ENCODE peak calls at places on chromosomes 7 and 10, in ten cellular contexts. W is NT2/D1, N is uterus, V is PC-3, S is stomach, J is ascending aorta, T is GM12878, Y is upper lobe of right lung, U is HCT116, L is Panc1. X is an unnamed sample.
A peak's percentile ranks its signal among the peaks of the same experiment; 100 is the strongest.

GRCh38 chr7:157250605-157251228 is 86.1 kb upstream of the DNAJB6 start:
- DNase-seq in W (peak; percentile 77), N (no peak), V (peak; percentile 82), S (no peak), J (no peak), T (no peak), Y (no peak), U (peak; percentile 53), L (peak; percentile 60), X (peak; percentile 66)

GRCh38 chr10:124611738-124612137 is 132.4 kb downstream of the FAM53B start:
- DNase-seq in W (no peak), N (no peak), V (no peak), S (peak; percentile 34), J (no peak), T (no peak), Y (no peak), U (no peak), L (no peak), X (no peak)

GRCh38 chr7:947391-948210 is 6.9 kb downstream of the ADAP1 start:
- DNase-seq in W (no peak), N (no peak), V (no peak), S (no peak), J (no peak), T (no peak), Y (peak; percentile 63), U (no peak), L (no peak), X (no peak)

GRCh38 chr7:16785316-16785715 is 19.5 kb downstream of the AGR2 start:
- DNase-seq in W (no peak), N (no peak), V (no peak), S (no peak), J (no peak), T (no peak), Y (no peak), U (no peak), L (no peak), X (no peak)

GRCh38 chr10:126222736-126223511 is 165.4 kb downstream of the ADAM12 start:
- DNase-seq in W (no peak), N (no peak), V (no peak), S (no peak), J (no peak), T (no peak), Y (no peak), U (no peak), L (no peak), X (no peak)

GRCh38 chr10:44393051-44393630 is 8.2 kb upstream of the CXCL12 start:
- DNase-seq in W (no peak), N (peak; percentile 43), V (no peak), S (no peak), J (no peak), T (no peak), Y (peak; percentile 19), U (no peak), L (no peak), X (no peak)

GRCh38 chr10:70621497-70622078 is 19.0 kb upstream of the PRF1 start:
- DNase-seq in W (no peak), N (no peak), V (no peak), S (no peak), J (no peak), T (no peak), Y (no peak), U (no peak), L (no peak), X (no peak)

GRCh38 chr10:64271983-64272382 is 750.8 kb downstream of the REEP3 start:
- DNase-seq in W (no peak), N (no peak), V (peak; percentile 24), S (no peak), J (no peak), T (no peak), Y (no peak), U (no peak), L (no peak), X (no peak)

GRCh38 chr7:133948588-133948987 is 178.6 kb upstream of the LRGUK start:
- DNase-seq in W (no peak), N (no peak), V (no peak), S (no peak), J (no peak), T (no peak), Y (no peak), U (no peak), L (no peak), X (no peak)

DNA sequence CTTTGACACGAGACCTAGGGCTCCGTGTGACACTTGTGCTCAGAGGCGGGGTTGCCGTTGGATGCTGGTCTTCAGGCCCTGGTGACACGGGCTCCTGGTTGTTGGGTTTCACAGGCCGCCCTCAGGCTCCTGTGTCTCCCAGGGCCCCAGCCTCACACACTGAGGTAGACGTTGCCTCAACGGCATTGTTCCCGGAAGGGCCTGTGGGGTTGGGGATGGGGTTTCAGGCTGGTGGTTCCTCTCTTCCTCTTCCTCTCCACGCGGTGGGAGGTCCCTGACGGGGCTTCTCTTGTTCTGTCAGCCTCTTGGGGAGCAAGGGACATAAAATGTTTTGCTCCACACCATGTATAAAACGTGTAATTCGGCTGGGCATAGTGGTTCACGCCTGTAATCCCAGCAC is 125.1 kb downstream of the TRRAP start:
- DNase-seq in W (no peak), N (no peak), V (no peak), S (no peak), J (no peak), T (no peak), Y (no peak), U (no peak), L (no peak), X (no peak)
- H3K4me3 ChIP-seq in W (no peak overlapping the region), N (no peak overlapping the region), V (no peak overlapping the region), S (no peak overlapping the region), J (no peak overlapping the region), T (no peak overlapping the region), Y (no peak overlapping the region), U (no peak overlapping the region), L (no peak overlapping the region), X (no peak overlapping the region)

DNA sequence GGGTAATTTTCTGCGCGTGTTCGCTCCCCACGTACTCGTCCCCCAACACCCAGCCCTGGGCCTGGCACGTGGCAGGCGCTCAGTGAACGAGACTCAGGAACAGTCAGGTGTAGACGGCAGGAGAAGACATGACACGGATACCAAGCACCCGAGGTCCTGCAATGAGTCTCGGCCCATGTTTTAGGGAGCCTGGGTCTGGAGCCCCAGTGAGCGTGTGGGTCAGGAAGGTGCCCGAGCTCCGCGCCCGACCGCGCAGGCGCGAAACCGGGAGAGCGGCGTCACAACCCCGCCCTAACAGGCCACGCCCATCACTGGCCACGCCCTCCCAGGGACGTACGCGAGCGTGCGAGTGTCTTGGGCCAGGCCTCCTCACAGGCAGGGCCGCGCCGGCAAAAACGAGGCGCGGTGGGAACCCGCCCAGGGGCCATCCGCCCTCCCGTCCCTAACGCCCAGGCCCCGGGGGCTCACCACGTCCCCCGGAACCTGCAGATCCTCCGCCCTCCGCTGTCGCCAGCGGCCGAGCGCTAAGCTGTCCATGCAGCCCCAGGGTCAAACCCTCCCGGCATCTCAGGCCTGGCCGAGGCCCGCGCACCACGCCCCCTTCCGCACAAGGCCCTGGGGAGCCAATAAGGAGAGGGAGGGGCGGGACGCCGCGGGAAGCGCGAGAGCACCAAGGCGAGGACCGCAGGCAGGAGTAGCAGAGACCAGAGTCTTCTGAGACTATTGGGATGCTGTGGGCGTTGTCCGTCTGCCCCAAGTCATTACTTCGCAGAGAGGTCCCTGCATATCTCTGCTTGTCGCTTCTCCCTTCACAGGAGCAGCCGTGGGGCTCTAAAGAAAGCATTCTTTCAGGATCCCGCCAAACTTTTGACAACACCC is at the start of gene C10orf143:
- DNase-seq in W (peak; percentile 88), N (peak; percentile 99), V (peak; percentile 90), S (peak; percentile 98), J (peak; percentile 95), T (peak; percentile 89), Y (peak; percentile 100), U (peak; percentile 79), L (peak; percentile 90), X (peak; percentile 97)
- H3K27me3 ChIP-seq in W (no peaks in the 10 kb centered on the region), N (no peaks in the 10 kb centered on the region), V (no peaks in the 10 kb centered on the region), S (no peaks in the 10 kb centered on the region), J (no peaks in the 10 kb centered on the region), T (no peaks in the 10 kb centered on the region), Y (no peaks in the 10 kb centered on the region), U (no peaks in the 10 kb centered on the region), L (no peaks in the 10 kb centered on the region), X (no peaks in the 10 kb centered on the region)

GRCh38 chr7:6419310-6419773 is 28.4 kb downstream of the DAGLB start:
- DNase-seq in W (no peak), N (no peak), V (no peak), S (no peak), J (no peak), T (no peak), Y (no peak), U (no peak), L (no peak), X (no peak)

GRCh38 chr7:6422926-6423632 is 24.7 kb downstream of the DAGLB start:
- DNase-seq in W (no peak), N (no peak), V (no peak), S (peak; percentile 41), J (no peak), T (no peak), Y (peak; percentile 78), U (no peak), L (no peak), X (no peak)

GRCh38 chr7:6422095-6422494 is 25.7 kb downstream of the DAGLB start:
- DNase-seq in W (no peak), N (no peak), V (no peak), S (no peak), J (no peak), T (no peak), Y (no peak), U (no peak), L (no peak), X (no peak)

GRCh38 chr7:6417408-6417807 is 30.3 kb downstream of the DAGLB start:
- DNase-seq in W (no peak), N (no peak), V (no peak), S (no peak), J (no peak), T (no peak), Y (no peak), U (no peak), L (no peak), X (no peak)

DNA sequence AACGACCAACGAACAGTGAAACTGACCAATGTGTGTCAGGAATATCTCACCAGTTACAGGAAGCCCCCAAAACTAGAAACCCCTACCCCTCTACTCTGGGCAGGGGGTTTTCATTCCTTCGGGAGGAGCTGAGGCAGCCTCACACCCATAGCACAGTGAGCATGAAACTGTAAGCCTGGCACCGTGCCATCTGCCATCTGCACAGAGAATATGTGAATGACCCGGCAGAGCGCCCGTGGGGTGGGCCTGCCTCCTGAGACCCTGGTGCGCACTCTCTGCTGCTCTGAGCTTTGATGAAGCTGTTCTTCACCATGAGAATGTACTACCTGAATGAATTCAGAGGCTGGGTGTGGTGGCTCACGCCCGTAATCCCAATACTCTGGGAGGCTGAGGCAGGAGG is 27.1 kb downstream of the DAGLB start:
- DNase-seq in W (no peak), N (no peak), V (no peak), S (no peak), J (no peak), T (no peak), Y (no peak), U (no peak), L (no peak), X (no peak)
- H3K36me3 ChIP-seq in W (peaks cover 80% of the 10 kb centered on the region), N (no peaks in the 10 kb centered on the region), V (peaks cover 14% of the 10 kb centered on the region), S (peaks cover 87% of the 10 kb centered on the region), J (peaks cover 60% of the 10 kb centered on the region), T (no peaks in the 10 kb centered on the region), Y (peaks cover 67% of the 10 kb centered on the region), U (peaks cover 21% of the 10 kb centered on the region), L (peaks cover 2% of the 10 kb centered on the region), X (peaks cover 3% of the 10 kb centered on the region)

DNA sequence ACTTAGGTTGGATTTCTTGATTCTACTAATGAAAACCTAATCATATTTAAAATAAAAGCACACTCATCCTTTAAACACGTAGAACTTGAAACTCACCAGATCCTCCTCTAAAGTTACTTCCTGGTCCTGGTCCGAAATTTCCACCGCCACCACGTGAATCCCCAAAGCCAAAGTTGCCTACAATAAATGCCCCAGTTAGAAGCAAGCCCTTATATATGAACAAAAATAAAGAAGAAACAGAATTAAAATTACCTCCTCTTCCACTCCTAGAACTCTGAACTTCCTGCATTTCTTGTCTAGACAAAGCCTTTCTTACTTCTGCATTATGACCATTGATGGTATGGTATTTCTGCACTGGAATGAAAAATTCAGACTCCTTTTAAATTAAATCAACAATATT is 4.2 kb downstream of the HNRNPA2B1 start:
- DNase-seq in W (no peak), N (no peak), V (no peak), S (no peak), J (no peak), T (no peak), Y (no peak), U (no peak), L (no peak), X (no peak)
- H3K4me3 ChIP-seq in W (peak overlapping the region; percentile 99), N (no peak overlapping the region), V (peak overlapping the region; percentile 99), S (peak overlapping the region; percentile 93), J (peak overlapping the region; percentile 95), T (peak overlapping the region; percentile 67), Y (peak overlapping the region; percentile 17), U (no peak overlapping the region), L (peak overlapping the region; percentile 97), X (no peak overlapping the region)

X was measured in Caco-2.